ENCODE peak calls at places on chromosomes 12 and 14, in ten cellular contexts. H is cardiac fibroblast; Q is fibroblast of lung; F is CD8-positive, alpha-beta T cell; Z is Peyer's patch; I is transverse colon; V is WERI-Rb-1; T is fibroblast of villous mesenchyme; N is suprapubic skin; J is cardiac muscle cell. S is an unnamed sample.

GRCh38 chr12:113642672-113643071 is 171.0 kb upstream of the LHX5 start:
- DNase-seq in H (no peak), Q (no peak), F (no peak), Z (no peak), I (no peak), V (no peak), T (no peak), N (no peak), J (no peak), S (no peak)

GRCh38 chr12:126570571-126570970 is 1505.3 kb downstream of the AACS start:
- DNase-seq in H (peak; percentile 0), Q (no peak), F (no peak), Z (no peak), I (no peak), V (no peak), T (no peak), N (no peak), J (no peak), S (no peak)

GRCh38 chr14:22380511-22381455 is 208.2 kb downstream of the DAD1 start:
- DNase-seq in H (no peak), Q (peak; percentile 33), F (no peak), Z (no peak), I (no peak), V (no peak), T (no peak), N (no peak), J (peak; percentile 6), S (no peak)

GRCh38 chr12:110583137-110584059 is at the start of gene PPTC7:
- DNase-seq in H (peak; percentile 97), Q (peak; percentile 96), F (peak; percentile 94), Z (peak; percentile 97), I (peak; percentile 98), V (peak; percentile 97), T (peak; percentile 95), N (peak; percentile 98), J (peak; percentile 98), S (peak; percentile 94)

GRCh38 chr12:89245090-89245489 is 107.2 kb downstream of the DUSP6 start:
- DNase-seq in H (no peak), Q (peak; percentile 25), F (no peak), Z (no peak), I (no peak), V (no peak), T (peak; percentile 65), N (no peak), J (peak; percentile 58), S (no peak)

GRCh38 chr12:92030618-92031017 is 115.0 kb downstream of the BTG1 start:
- DNase-seq in H (peak; percentile 73), Q (peak; percentile 88), F (peak; percentile 32), Z (no peak), I (peak; percentile 51), V (no peak), T (peak; percentile 93), N (no peak), J (peak; percentile 79), S (peak; percentile 43)

GRCh38 chr14:95098984-95099599 is 58.2 kb downstream of the DICER1 start:
- DNase-seq in H (peak; percentile 75), Q (peak; percentile 74), F (no peak), Z (no peak), I (peak; percentile 63), V (peak; percentile 60), T (peak; percentile 76), N (peak; percentile 75), J (peak; percentile 79), S (no peak)

GRCh38 chr14:60632777-60633176 is 16.5 kb downstream of the SIX1 start:
- DNase-seq in H (no peak), Q (no peak), F (no peak), Z (no peak), I (no peak), V (no peak), T (no peak), N (no peak), J (no peak), S (no peak)

GRCh38 chr12:58883576-58884334 is 36.5 kb downstream of the LRIG3 start:
- DNase-seq in H (no peak), Q (no peak), F (no peak), Z (no peak), I (no peak), V (no peak), T (no peak), N (no peak), J (no peak), S (no peak)

GRCh38 chr12:12032771-12033588 is 37.8 kb upstream of the BCL2L14 start:
- DNase-seq in H (peak; percentile 92), Q (peak; percentile 90), F (peak; percentile 44), Z (peak; percentile 77), I (peak; percentile 87), V (peak; percentile 80), T (peak; percentile 88), N (peak; percentile 77), J (peak; percentile 93), S (peak; percentile 68)

GRCh38 chr14:94480809-94481208 is 4.8 kb upstream of the SERPINA9 start:
- DNase-seq in H (no peak), Q (no peak), F (no peak), Z (no peak), I (no peak), V (no peak), T (no peak), N (no peak), J (no peak), S (no peak)

GRCh38 chr12:111728795-111729194 is 37.9 kb upstream of the ALDH2 start:
- DNase-seq in H (no peak), Q (no peak), F (no peak), Z (no peak), I (no peak), V (no peak), T (no peak), N (no peak), J (no peak), S (no peak)

GRCh38 chr12:111733340-111733739 is 33.4 kb upstream of the ALDH2 start:
- DNase-seq in H (no peak), Q (no peak), F (no peak), Z (no peak), I (no peak), V (no peak), T (no peak), N (no peak), J (no peak), S (no peak)

GRCh38 chr12:111730420-111730819 is 36.3 kb upstream of the ALDH2 start:
- DNase-seq in H (no peak), Q (no peak), F (no peak), Z (no peak), I (no peak), V (no peak), T (no peak), N (no peak), J (no peak), S (no peak)
- H3K4me3 ChIP-seq in H (no peak overlapping the region), Q (no peak overlapping the region), F (no peak overlapping the region), Z (no peak overlapping the region), I (no peak overlapping the region), V (no peak overlapping the region), T (no peak overlapping the region), N (no peak overlapping the region), J (no peak overlapping the region), S (no peak overlapping the region)

DNA sequence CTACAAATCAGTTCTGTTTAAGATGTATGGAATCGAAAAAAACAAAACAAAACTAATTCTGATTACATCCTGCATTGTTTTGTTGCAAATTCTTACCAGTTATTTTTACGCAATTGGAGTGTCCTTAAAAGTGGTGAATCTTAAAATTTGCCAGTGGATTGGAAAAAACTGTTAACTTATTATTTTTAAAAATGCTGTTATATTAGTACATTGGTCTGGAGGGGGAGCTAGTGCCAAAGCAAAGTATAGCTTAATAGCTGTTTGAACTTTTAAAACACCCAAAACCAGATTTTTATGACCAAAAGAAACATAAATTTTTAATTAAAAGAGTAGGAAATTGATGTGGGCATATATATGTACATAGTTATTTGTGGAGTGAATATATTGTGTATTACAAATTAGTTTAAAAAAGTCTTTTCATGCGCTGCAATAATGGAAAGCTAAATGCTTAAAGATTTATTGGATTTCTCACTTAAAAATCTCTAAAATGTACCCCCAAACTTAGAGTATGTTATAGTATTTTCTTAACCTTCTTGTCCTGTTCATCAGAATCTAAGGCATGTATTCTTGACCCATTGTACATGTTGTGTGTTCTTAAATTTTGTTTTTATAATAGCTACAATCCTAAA is 2.5 kb downstream of the FUT8 start:
- DNase-seq in H (peak; percentile 65), Q (peak; percentile 69), F (no peak), Z (no peak), I (no peak), V (no peak), T (peak; percentile 51), N (no peak), J (peak; percentile 63), S (no peak)
- TF ChIP-seq CTCF in H (peak; percentile 44), Q (peak; percentile 32), F (peak; percentile 70), Z (peak; percentile 26), I (peak; percentile 22), V (peak; percentile 10), T (peak; percentile 57), N (no peak), J (peak; percentile 57), S (peak; percentile 39)

DNA sequence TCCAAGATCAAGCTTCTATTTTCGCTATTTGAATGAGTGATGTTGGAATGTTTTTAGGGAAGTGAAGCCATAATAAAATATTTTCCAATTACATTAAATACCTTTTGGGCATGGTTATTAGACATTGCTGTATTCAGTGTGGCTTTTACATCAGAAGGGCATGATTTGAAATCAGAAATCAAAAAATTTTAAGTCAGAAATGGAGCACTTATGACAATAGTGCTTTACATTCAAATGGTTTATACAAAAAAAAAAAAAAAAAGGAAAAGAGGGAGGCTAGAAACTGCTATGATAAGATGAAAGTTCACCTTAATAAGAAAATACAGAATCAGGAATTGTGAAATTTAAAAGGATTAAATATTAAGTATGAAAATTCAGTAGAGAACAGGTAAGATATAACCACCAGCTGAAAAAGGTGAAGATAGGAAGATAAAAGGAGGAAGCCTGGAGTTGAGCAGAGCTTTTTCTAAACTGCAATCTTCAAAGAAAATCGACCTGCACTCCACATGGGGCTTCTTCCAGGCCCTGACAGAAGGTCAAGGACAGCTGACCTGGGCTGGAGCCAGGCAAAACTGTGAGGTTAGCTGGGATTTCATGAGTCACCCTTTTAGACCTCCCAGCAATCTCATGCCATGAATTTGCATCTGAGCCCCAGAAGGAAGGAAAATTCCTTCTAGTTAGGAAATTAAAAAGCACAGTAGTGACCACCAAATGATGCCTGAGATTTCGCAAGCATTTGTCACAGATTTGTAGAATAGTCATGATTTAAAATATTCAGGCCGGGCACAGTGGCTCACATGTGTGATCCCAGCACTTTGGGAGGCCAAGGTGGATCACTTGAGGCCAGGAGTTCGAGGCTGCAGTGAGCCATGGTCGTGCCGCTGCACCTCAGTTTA is 23.4 kb upstream of the BMP4 start:
- DNase-seq in H (peak; percentile 76), Q (peak; percentile 85), F (no peak), Z (no peak), I (peak; percentile 21), V (no peak), T (peak; percentile 87), N (peak; percentile 72), J (peak; percentile 78), S (no peak)
- H3K4me3 ChIP-seq in H (no peak overlapping the region), Q (no peak overlapping the region), F (no peak overlapping the region), Z (no peak overlapping the region), I (no peak overlapping the region), V (no peak overlapping the region), T (no peak overlapping the region), N (no peak overlapping the region), J (no peak overlapping the region), S (no peak overlapping the region)

GRCh38 chr12:51591020-51591901 is at the start of gene SCN8A:
- DNase-seq in H (peak; percentile 7), Q (peak; percentile 32), F (no peak), Z (peak; percentile 48), I (peak; percentile 27), V (peak; percentile 86), T (peak; percentile 42), N (no peak), J (peak; percentile 34), S (no peak)
- TF ChIP-seq CTCF in H (no peak), Q (no peak), F (no peak), Z (no peak), I (no peak), V (no peak), T (no peak), N (no peak), J (no peak), S (no peak)

GRCh38 chr14:104976198-104977007 is 1.8 kb downstream of the AHNAK2 start:
- DNase-seq in H (peak; percentile 87), Q (peak; percentile 79), F (peak; percentile 76), Z (peak; percentile 92), I (peak; percentile 91), V (peak; percentile 88), T (peak; percentile 85), N (peak; percentile 92), J (peak; percentile 87), S (peak; percentile 24)
- H3K4me3 ChIP-seq in H (no peak overlapping the region), Q (peak overlapping the region; percentile 57), F (no peak overlapping the region), Z (no peak overlapping the region), I (no peak overlapping the region), V (no peak overlapping the region), T (no peak overlapping the region), N (peak overlapping the region; percentile 68), J (no peak overlapping the region), S (no peak overlapping the region)

S was measured in GM12864.